ENCODE peak calls at places on chromosomes 6 and 20, in ten cellular contexts. I, L, E, H, Q, X, N, S, K and B are unnamed samples.

GRCh38 chr20:32282461-32282860 is 5.0 kb downstream of the KIF3B start:
- DNase-seq in I (no peak), L (no peak), E (no peak), H (no peak), Q (no peak), X (no peak), N (no peak), S (peak), K (peak), B (no peak)

GRCh38 chr6:169959129-169960002 is 207.9 kb downstream of the ERMARD start:
- DNase-seq in I (no peak), L (no peak), E (no peak), H (peak), Q (no peak), X (no peak), N (no peak), S (peak), K (peak), B (no peak)

GRCh38 chr6:24766685-24767462 is 7.9 kb upstream of the GMNN start:
- DNase-seq in I (peak), L (peak), E (peak), H (no peak), Q (no peak), X (peak), N (no peak), S (no peak), K (no peak), B (no peak)

GRCh38 chr6:112443118-112443641 is 96.0 kb downstream of the RFPL4B start:
- DNase-seq in I (peak), L (peak), E (peak), H (no peak), Q (no peak), X (no peak), N (no peak), S (no peak), K (no peak), B (no peak)

GRCh38 chr6:82298012-82298411 is 50.5 kb upstream of the IBTK start:
- DNase-seq in I (peak), L (no peak), E (peak), H (no peak), Q (peak), X (peak), N (no peak), S (no peak), K (no peak), B (peak)

GRCh38 chr6:156899071-156899470 is 121.9 kb downstream of the ARID1B start:
- DNase-seq in I (no peak), L (no peak), E (no peak), H (no peak), Q (no peak), X (no peak), N (no peak), S (no peak), K (no peak), B (no peak)

GRCh38 chr20:19456600-19457390 is 244.4 kb downstream of the SLC24A3 start:
- DNase-seq in I (no peak), L (no peak), E (no peak), H (no peak), Q (no peak), X (no peak), N (no peak), S (no peak), K (no peak), B (no peak)

GRCh38 chr20:6974819-6975218 is 207.3 kb downstream of the BMP2 start:
- DNase-seq in I (no peak), L (no peak), E (no peak), H (no peak), Q (no peak), X (no peak), N (no peak), S (no peak), K (no peak), B (no peak)

GRCh38 chr6:75526502-75527127 is 33.0 kb upstream of the FILIP1 start:
- DNase-seq in I (peak), L (peak), E (peak), H (no peak), Q (peak), X (peak), N (peak), S (peak), K (no peak), B (peak)

GRCh38 chr6:165308926-165309731 is at the start of gene C6orf118:
- DNase-seq in I (peak), L (peak), E (peak), H (peak), Q (no peak), X (peak), N (no peak), S (no peak), K (peak), B (peak)

GRCh38 chr6:156988276-156989158 is 211.3 kb downstream of the ARID1B start:
- DNase-seq in I (no peak), L (no peak), E (peak), H (no peak), Q (no peak), X (no peak), N (no peak), S (no peak), K (no peak), B (no peak)

GRCh38 chr20:53949319-53949839 is 121.0 kb downstream of the BCAS1 start:
- DNase-seq in I (peak), L (peak), E (peak), H (peak), Q (no peak), X (peak), N (peak), S (no peak), K (peak), B (peak)

GRCh38 chr20:58997141-58997770 is 9.8 kb downstream of the CTSZ start:
- DNase-seq in I (no peak), L (no peak), E (no peak), H (no peak), Q (no peak), X (no peak), N (no peak), S (no peak), K (no peak), B (no peak)

GRCh38 chr6:159729598-159729997 is 2.3 kb downstream of the WTAP start:
- DNase-seq in I (peak), L (peak), E (peak), H (no peak), Q (no peak), X (peak), N (no peak), S (no peak), K (no peak), B (no peak)

GRCh38 chr6:45001663-45002062 is 326.5 kb upstream of the RUNX2 start:
- DNase-seq in I (no peak), L (no peak), E (no peak), H (no peak), Q (no peak), X (no peak), N (no peak), S (no peak), K (no peak), B (no peak)

GRCh38 chr20:20094410-20094809 is 42.1 kb downstream of the CFAP61 start:
- DNase-seq in I (no peak), L (no peak), E (no peak), H (no peak), Q (no peak), X (no peak), N (no peak), S (no peak), K (no peak), B (no peak)

GRCh38 chr6:27031302-27031701 is 216.2 kb upstream of the PRSS16 start:
- DNase-seq in I (no peak), L (no peak), E (peak), H (no peak), Q (no peak), X (peak), N (no peak), S (no peak), K (no peak), B (no peak)

GRCh38 chr6:10733151-10733715 is 10.4 kb downstream of the TMEM14C start:
- DNase-seq in I (no peak), L (no peak), E (peak), H (no peak), Q (no peak), X (peak), N (no peak), S (no peak), K (no peak), B (peak)

GRCh38 chr20:16098890-16099639 is 474.2 kb downstream of the KIF16B start:
- DNase-seq in I (no peak), L (no peak), E (no peak), H (no peak), Q (no peak), X (peak), N (no peak), S (no peak), K (no peak), B (peak)

GRCh38 chr20:42836339-42836738 is 353.4 kb downstream of the PTPRT start:
- DNase-seq in I (no peak), L (no peak), E (no peak), H (peak), Q (no peak), X (no peak), N (no peak), S (no peak), K (no peak), B (no peak)

GRCh38 chr6:117547688-117548621 is 54.4 kb downstream of the GOPC start:
- DNase-seq in I (no peak), L (no peak), E (peak), H (peak), Q (no peak), X (peak), N (peak), S (peak), K (peak), B (no peak)
- H3K4me3 ChIP-seq in I (no peak), L (peak), E (no peak), H (peak), Q (peak), X (peak), N (peak), S (peak), K (peak), B (peak)

GRCh38 chr6:7993399-7993798 is 70.8 kb downstream of the BLOC1S5 start:
- DNase-seq in I (no peak), L (no peak), E (no peak), H (no peak), Q (no peak), X (no peak), N (no peak), S (no peak), K (no peak), B (no peak)
- H3K4me3 ChIP-seq in I (no peak), L (no peak), E (no peak), H (no peak), Q (no peak), X (no peak), N (no peak), S (no peak), K (no peak), B (no peak)

DNA sequence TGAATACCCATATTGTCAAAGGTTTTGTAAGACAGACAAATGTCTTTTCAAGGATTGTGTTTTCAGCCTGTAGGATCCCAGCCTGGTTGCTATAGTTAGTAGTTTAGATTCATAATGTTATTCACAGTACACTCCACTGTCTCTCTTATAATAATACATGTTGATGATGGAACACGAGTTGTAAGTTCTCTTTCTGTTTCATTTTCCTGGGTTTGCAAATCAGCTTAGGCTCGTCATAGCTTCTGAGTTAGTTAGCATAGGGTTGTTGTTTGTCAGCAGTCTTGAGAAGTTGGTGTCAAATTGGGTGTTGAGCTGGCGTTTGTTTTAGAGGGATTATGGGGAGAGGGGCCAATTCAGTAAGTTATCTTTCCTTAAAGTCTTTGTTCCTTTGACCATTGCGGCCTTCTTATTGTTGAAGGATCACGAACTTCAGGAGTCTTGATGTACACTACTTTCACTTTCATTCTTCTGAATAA is 45.8 kb downstream of the QKI start:
- DNase-seq in I (peak), L (peak), E (peak), H (no peak), Q (no peak), X (peak), N (no peak), S (no peak), K (no peak), B (no peak)
- H3K4me3 ChIP-seq in I (peak), L (peak), E (peak), H (peak), Q (peak), X (peak), N (peak), S (peak), K (peak), B (peak)

GRCh38 chr6:130717657-130718056 is 109.5 kb upstream of the SMLR1 start:
- DNase-seq in I (no peak), L (no peak), E (peak), H (no peak), Q (no peak), X (peak), N (no peak), S (no peak), K (no peak), B (no peak)

GRCh38 chr6:130708338-130708737 is 118.9 kb upstream of the SMLR1 start:
- DNase-seq in I (no peak), L (peak), E (no peak), H (no peak), Q (peak), X (peak), N (no peak), S (no peak), K (no peak), B (no peak)

GRCh38 chr6:130715058-130715457 is 112.1 kb upstream of the SMLR1 start:
- DNase-seq in I (no peak), L (no peak), E (no peak), H (no peak), Q (no peak), X (no peak), N (no peak), S (no peak), K (no peak), B (no peak)

GRCh38 chr6:130713144-130713543 is 114.1 kb upstream of the SMLR1 start:
- DNase-seq in I (no peak), L (no peak), E (no peak), H (no peak), Q (no peak), X (peak), N (no peak), S (no peak), K (no peak), B (no peak)
- H3K4me3 ChIP-seq in I (no peak), L (no peak), E (no peak), H (no peak), Q (no peak), X (no peak), N (no peak), S (no peak), K (no peak), B (no peak)

DNA sequence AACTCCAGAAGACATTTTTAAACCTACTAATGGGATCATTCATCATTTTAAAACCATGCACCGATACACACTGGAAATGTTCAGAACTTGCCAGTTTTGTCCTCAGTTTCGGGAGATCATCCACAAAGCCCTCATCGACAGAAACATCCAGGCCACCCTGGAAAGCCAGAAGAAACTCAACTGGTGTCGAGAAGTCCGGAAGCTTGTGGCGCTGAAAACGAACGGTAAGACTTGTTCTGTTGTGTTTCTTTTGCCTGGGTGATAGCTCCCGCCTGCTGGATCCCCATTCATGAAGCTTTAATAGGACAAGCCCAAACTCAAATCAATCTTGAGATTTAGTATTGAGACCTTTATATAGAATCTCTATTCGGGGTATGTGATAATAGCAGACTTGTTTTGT is 4.2 kb downstream of the TNFAIP3 start:
- DNase-seq in I (no peak), L (no peak), E (no peak), H (no peak), Q (no peak), X (no peak), N (no peak), S (no peak), K (no peak), B (no peak)
- H3K4me3 ChIP-seq in I (no peak), L (peak), E (peak), H (peak), Q (no peak), X (peak), N (peak), S (peak), K (no peak), B (no peak)

GRCh38 chr20:62804021-62804631 is 509 bp upstream of the OGFR start:
- DNase-seq in I (peak), L (no peak), E (no peak), H (no peak), Q (no peak), X (no peak), N (no peak), S (no peak), K (no peak), B (no peak)
- H3K4me3 ChIP-seq in I (peak), L (peak), E (peak), H (peak), Q (peak), X (peak), N (peak), S (peak), K (peak), B (peak)

GRCh38 chr20:49270736-49271135 is 7.1 kb downstream of the ZNFX1 start:
- DNase-seq in I (no peak), L (no peak), E (no peak), H (no peak), Q (no peak), X (no peak), N (no peak), S (peak), K (no peak), B (no peak)

GRCh38 chr20:49270177-49270576 is 7.7 kb downstream of the ZNFX1 start:
- DNase-seq in I (peak), L (peak), E (peak), H (no peak), Q (no peak), X (no peak), N (no peak), S (no peak), K (no peak), B (no peak)

GRCh38 chr20:49267327-49267726 is 10.5 kb downstream of the ZNFX1 start:
- DNase-seq in I (no peak), L (no peak), E (no peak), H (no peak), Q (no peak), X (no peak), N (no peak), S (peak), K (no peak), B (no peak)

GRCh38 chr20:49272654-49273053 is 5.2 kb downstream of the ZNFX1 start:
- DNase-seq in I (no peak), L (no peak), E (no peak), H (no peak), Q (no peak), X (no peak), N (no peak), S (no peak), K (no peak), B (no peak)

DNA sequence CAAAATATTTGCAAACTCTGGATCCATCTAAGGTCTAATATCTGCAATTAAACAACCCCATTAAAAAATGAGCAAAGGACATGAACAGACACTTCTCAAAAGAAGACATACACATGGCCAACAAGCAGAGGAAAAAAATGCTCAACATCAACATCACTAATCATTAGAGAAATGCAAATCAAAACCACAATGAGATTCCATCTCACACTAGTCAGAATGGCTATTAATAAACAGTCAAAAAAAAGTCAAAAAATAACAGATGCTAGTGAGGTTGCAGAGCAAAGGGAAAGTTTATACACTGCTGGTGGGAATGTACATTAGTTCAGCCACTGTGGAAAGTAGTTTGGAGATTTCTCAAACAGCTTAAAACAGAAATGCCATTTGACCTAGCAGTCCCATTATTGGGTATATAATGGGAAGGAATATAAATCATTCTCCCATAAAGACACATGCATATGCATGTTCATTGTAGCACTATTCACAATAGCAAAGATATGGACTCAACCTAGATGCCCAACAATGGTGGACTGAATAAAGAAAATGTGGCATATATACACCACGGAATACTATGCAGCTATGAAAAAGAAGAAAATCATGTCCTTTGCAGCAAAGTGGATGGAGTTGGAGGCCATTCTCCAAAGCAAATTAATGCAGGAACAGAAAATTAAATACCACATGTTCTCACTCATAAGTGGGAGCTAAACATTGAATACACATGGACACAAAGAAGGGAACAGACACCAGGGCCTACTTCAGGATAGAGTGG is 9.1 kb downstream of the ZNFX1 start:
- DNase-seq in I (peak), L (peak), E (peak), H (no peak), Q (peak), X (peak), N (no peak), S (no peak), K (no peak), B (no peak)
- H3K4me3 ChIP-seq in I (peak), L (peak), E (peak), H (peak), Q (no peak), X (no peak), N (peak), S (no peak), K (peak), B (no peak)

GRCh38 chr20:50460608-50461268 is 49.4 kb upstream of the PTPN1 start:
- DNase-seq in I (peak), L (peak), E (peak), H (peak), Q (no peak), X (peak), N (peak), S (peak), K (peak), B (no peak)
- H3K4me3 ChIP-seq in I (no peak), L (no peak), E (no peak), H (no peak), Q (no peak), X (no peak), N (no peak), S (no peak), K (no peak), B (no peak)

DNA sequence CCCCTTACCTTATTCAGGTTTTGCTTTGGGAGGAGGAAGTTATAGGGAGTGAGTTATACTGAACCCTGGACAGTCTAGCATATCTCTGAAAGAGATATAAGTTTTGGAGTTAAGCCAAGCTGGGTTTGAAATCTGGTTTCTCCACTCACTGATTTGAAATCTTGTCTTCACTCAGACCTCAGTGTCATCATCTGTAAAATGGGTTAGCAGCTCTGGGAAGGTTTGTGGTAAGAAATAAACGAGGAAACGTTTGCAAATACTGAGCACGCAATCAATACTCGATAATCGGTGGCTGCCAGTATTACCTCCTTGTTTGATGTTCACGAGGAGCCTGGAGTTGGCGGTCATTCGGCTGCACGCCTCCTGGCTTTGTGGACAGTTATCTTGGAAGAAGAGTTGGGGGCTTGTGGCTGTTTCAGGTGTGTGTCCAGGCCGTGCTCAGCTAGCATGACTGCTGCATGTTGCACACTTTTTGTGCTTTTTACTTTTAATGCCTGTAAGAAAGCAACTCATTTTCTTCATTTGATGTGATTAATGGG is 61.8 kb downstream of the PAX1 start:
- DNase-seq in I (no peak), L (no peak), E (no peak), H (no peak), Q (no peak), X (no peak), N (no peak), S (no peak), K (no peak), B (no peak)
- H3K4me3 ChIP-seq in I (no peak), L (no peak), E (no peak), H (no peak), Q (no peak), X (no peak), N (no peak), S (no peak), K (no peak), B (no peak)